ENCODE peak calls at places on chromosomes 3 and 15, in five cellular contexts. F is GM12878, X is A549, K is IMR-90, P is HepG2. E is an unnamed sample.
A peak's percentile ranks its signal among the peaks of the same experiment; 100 is the strongest.

GRCh38 chr3:12303532-12303931 is 14.7 kb downstream of the PPARG start:
- DNase-seq in F (no peak), X (peak; percentile 79), K (peak; percentile 98), P (no peak), E (no peak)

GRCh38 chr15:94670436-94671034 is 439.2 kb downstream of the MCTP2 start:
- DNase-seq in F (no peak), X (peak; percentile 38), K (peak; percentile 35), P (peak; percentile 39), E (peak; percentile 36)

GRCh38 chr3:161263057-161263456 is 41.9 kb downstream of the NMD3 start:
- DNase-seq in F (no peak), X (no peak), K (peak; percentile 65), P (no peak), E (no peak)

GRCh38 chr15:44069489-44069888 is 125.6 kb downstream of the FRMD5 start:
- DNase-seq in F (no peak), X (no peak), K (no peak), P (no peak), E (no peak)

GRCh38 chr3:122988507-122988906 is 39.1 kb downstream of the SEMA5B start:
- DNase-seq in F (no peak), X (no peak), K (no peak), P (no peak), E (no peak)

GRCh38 chr3:171363211-171363610 is 97.0 kb downstream of the TNIK start:
- DNase-seq in F (no peak), X (no peak), K (no peak), P (no peak), E (no peak)

GRCh38 chr15:77097921-77098320 is 27.0 kb upstream of the TSPAN3 start:
- DNase-seq in F (no peak), X (no peak), K (no peak), P (no peak), E (no peak)

GRCh38 chr3:69922521-69923000 is 77.0 kb upstream of the SAMMSON start:
- DNase-seq in F (no peak), X (no peak), K (no peak), P (no peak), E (no peak)

GRCh38 chr15:39713846-39714245 is 68.8 kb downstream of the FSIP1 start:
- DNase-seq in F (no peak), X (no peak), K (no peak), P (no peak), E (no peak)

GRCh38 chr3:128426128-128426921 is 40.4 kb downstream of the DNAJB8 start:
- DNase-seq in F (no peak), X (peak; percentile 17), K (no peak), P (peak; percentile 35), E (peak; percentile 93)

GRCh38 chr3:71415708-71416108 is 167.8 kb downstream of the FOXP1 start:
- DNase-seq in F (no peak), X (no peak), K (peak; percentile 22), P (peak; percentile 84), E (no peak)

GRCh38 chr15:34038023-34038403 is 991 bp downstream of the AVEN start:
- DNase-seq in F (no peak), X (no peak), K (no peak), P (no peak), E (no peak)

GRCh38 chr15:101432982-101433381 is 56.5 kb downstream of the PCSK6 start:
- DNase-seq in F (no peak), X (no peak), K (no peak), P (no peak), E (no peak)

GRCh38 chr15:74434260-74434915 is 630 bp upstream of the SEMA7A start:
- DNase-seq in F (no peak), X (no peak), K (peak; percentile 15), P (no peak), E (peak; percentile 24)

GRCh38 chr3:15514663-15515357 is 6.7 kb downstream of the COLQ start:
- DNase-seq in F (no peak), X (no peak), K (peak; percentile 10), P (no peak), E (no peak)

GRCh38 chr3:110623571-110623970 is 448.0 kb upstream of the NECTIN3 start:
- DNase-seq in F (no peak), X (peak; percentile 5), K (no peak), P (no peak), E (no peak)

GRCh38 chr3:41236198-41236597 is 36.9 kb downstream of the CTNNB1 start:
- DNase-seq in F (no peak), X (no peak), K (no peak), P (no peak), E (no peak)

GRCh38 chr3:62003833-62004232 is 369.5 kb downstream of the FEZF2 start:
- DNase-seq in F (no peak), X (no peak), K (peak; percentile 5), P (no peak), E (no peak)

GRCh38 chr15:76626611-76627010 is 278.5 kb downstream of the SCAPER start:
- DNase-seq in F (no peak), X (no peak), K (no peak), P (no peak), E (no peak)

GRCh38 chr15:42133892-42134502 is 22.4 kb downstream of the PLA2G4F start:
- DNase-seq in F (no peak), X (peak; percentile 54), K (peak; percentile 17), P (peak; percentile 52), E (peak; percentile 68)

GRCh38 chr3:42440924-42441323 is 30.5 kb upstream of the LYZL4 start:
- DNase-seq in F (no peak), X (no peak), K (no peak), P (no peak), E (no peak)

GRCh38 chr3:193134895-193135294 is 106.1 kb upstream of the PLAAT1 start:
- DNase-seq in F (no peak), X (no peak), K (peak; percentile 53), P (no peak), E (no peak)

GRCh38 chr3:57006949-57007419 is 53.5 kb upstream of the SPATA12 start:
- DNase-seq in F (no peak), X (no peak), K (peak; percentile 34), P (no peak), E (no peak)

GRCh38 chr3:173214576-173214975 is 73.5 kb upstream of the SPATA16 start:
- DNase-seq in F (no peak), X (no peak), K (no peak), P (no peak), E (peak; percentile 7)

GRCh38 chr3:120641696-120642246 is 40.3 kb downstream of the HGD start:
- DNase-seq in F (no peak), X (no peak), K (no peak), P (no peak), E (no peak)

GRCh38 chr15:48566669-48567068 is 78.8 kb downstream of the FBN1 start:
- DNase-seq in F (no peak), X (no peak), K (peak; percentile 65), P (no peak), E (no peak)

GRCh38 chr3:78022232-78022631 is 982.3 kb downstream of the ROBO2 start:
- DNase-seq in F (no peak), X (no peak), K (no peak), P (no peak), E (no peak)

GRCh38 chr15:31279221-31280036 is 47.2 kb upstream of the KLF13 start:
- DNase-seq in F (no peak), X (no peak), K (no peak), P (no peak), E (no peak)

GRCh38 chr3:117695871-117696270 is 986.3 kb downstream of the TUSC7 start:
- DNase-seq in F (no peak), X (no peak), K (no peak), P (no peak), E (no peak)

GRCh38 chr3:16704938-16705337 is 99.7 kb upstream of the DAZL start:
- DNase-seq in F (no peak), X (no peak), K (no peak), P (no peak), E (no peak)

GRCh38 chr3:164940737-164941136 is 137.6 kb downstream of the SI start:
- DNase-seq in F (no peak), X (no peak), K (no peak), P (no peak), E (no peak)

DNA sequence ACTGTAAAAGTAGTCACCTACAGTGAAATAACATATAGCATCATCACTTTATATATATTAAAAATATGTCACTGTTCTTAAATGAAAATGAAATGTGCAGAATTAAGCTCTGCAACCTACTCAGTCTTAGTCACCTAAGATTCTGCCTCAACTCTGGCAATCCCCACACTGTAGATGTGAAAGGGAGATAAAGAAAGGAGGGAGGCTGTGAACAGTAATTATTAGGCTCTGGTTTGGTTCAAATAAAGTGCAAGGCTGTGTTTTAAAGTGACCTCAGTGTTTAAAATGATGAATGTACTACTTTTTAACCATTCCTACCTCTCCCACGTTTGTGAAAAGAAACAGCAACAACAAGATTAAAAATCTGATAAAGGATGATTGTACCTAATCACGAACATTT is 72.2 kb downstream of the ATP8B4 start:
- DNase-seq in F (no peak), X (no peak), K (peak; percentile 47), P (no peak), E (no peak)
- TF ChIP-seq BHLHE40 in F (no peak), X (no peak), K (no peak), P (no peak), E (no peak)

GRCh38 chr3:51311055-51311454 is 74.0 kb upstream of the MANF start:
- DNase-seq in F (no peak), X (peak; percentile 21), K (peak; percentile 33), P (peak; percentile 28), E (peak; percentile 30)
- TF ChIP-seq BHLHE40 in F (no peak), X (no peak), K (no peak), P (no peak), E (no peak)

GRCh38 chr15:58070801-58071418 is 5.4 kb upstream of the ALDH1A2 start:
- DNase-seq in F (no peak), X (peak; percentile 68), K (peak; percentile 43), P (peak; percentile 40), E (peak; percentile 39)
- TF ChIP-seq BHLHE40 in F (no peak), X (no peak), K (no peak), P (no peak), E (no peak)

GRCh38 chr3:196287405-196288140 is at the start of gene PCYT1A:
- DNase-seq in F (peak; percentile 66), X (peak; percentile 93), K (peak; percentile 95), P (peak; percentile 93), E (peak; percentile 84)

GRCh38 chr3:196284396-196284795 is 3.1 kb downstream of the PCYT1A start:
- DNase-seq in F (no peak), X (no peak), K (peak; percentile 37), P (no peak), E (no peak)

GRCh38 chr3:196281962-196282361 is 5.6 kb downstream of the PCYT1A start:
- DNase-seq in F (no peak), X (no peak), K (no peak), P (no peak), E (no peak)

GRCh38 chr3:196288141-196288460 is 575 bp upstream of the PCYT1A start:
- DNase-seq in F (no peak), X (no peak), K (peak; percentile 19), P (no peak), E (no peak)

DNA sequence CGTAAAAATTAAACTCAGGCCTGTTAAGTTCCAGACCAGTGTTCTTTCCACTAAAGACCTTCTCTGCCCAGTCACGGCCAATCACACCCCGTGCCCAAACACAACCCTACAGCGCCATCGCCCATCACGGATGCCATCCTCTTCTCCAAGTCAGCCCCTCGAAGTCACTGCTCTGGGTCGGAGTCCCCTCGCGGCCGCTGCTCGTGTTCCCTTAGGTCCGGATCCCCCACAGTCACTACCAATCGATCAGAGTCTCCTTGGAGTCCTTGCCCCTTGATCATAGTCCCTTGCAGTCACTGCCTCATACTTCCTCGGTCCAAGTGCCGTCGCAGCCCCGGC is 491 bp downstream of the PCYT1A start:
- DNase-seq in F (no peak), X (peak; percentile 10), K (no peak), P (no peak), E (peak; percentile 15)
- TF ChIP-seq BHLHE40 in F (no peak), X (no peak), K (no peak), P (no peak), E (no peak)

GRCh38 chr15:72222433-72222832 is 8.6 kb downstream of the PKM start:
- DNase-seq in F (no peak), X (peak; percentile 71), K (no peak), P (no peak), E (no peak)
- TF ChIP-seq BHLHE40 in F (no peak), X (no peak), K (no peak), P (no peak), E (no peak)